ENCODE peak calls at places on chromosomes 5 and 9, in four cellular contexts. One of them, this sample, is unnamed.

GRCh38 chr5:1110260-1110929 is 1.5 kb downstream of the SLC12A7 start:
- DNase-seq in progenitor cell of endocrine pancreas: no peak
- DNase-seq in AG04450: no peak
- DNase-seq in natural killer cell treated with Interleukin-12 subunit alpha and Interleukin-12 subunit beta and Interleukin-15 and Interleukin-18, amount 100 ng/mL, for 72 hours: no peak
- DNase-seq in this sample: no peak

GRCh38 chr9:112647596-112647995 is 70.3 kb downstream of the INIP start:
- DNase-seq in AG04450: no peak
- DNase-seq in progenitor cell of endocrine pancreas: no peak
- DNase-seq in natural killer cell treated with Interleukin-12 subunit alpha and Interleukin-12 subunit beta and Interleukin-15 and Interleukin-18, amount 100 ng/mL, for 72 hours: no peak
- DNase-seq in this sample: no peak

GRCh38 chr5:68432682-68433081 is 217.1 kb downstream of the PIK3R1 start:
- DNase-seq in AG04450: no peak
- DNase-seq in natural killer cell treated with Interleukin-12 subunit alpha and Interleukin-12 subunit beta and Interleukin-15 and Interleukin-18, amount 100 ng/mL, for 72 hours: no peak
- DNase-seq in progenitor cell of endocrine pancreas: no peak
- DNase-seq in this sample: no peak

GRCh38 chr5:7415948-7416535 is 20.1 kb downstream of the ADCY2 start:
- DNase-seq in natural killer cell treated with Interleukin-12 subunit alpha and Interleukin-12 subunit beta and Interleukin-15 and Interleukin-18, amount 100 ng/mL, for 72 hours: no peak
- DNase-seq in progenitor cell of endocrine pancreas: no peak
- DNase-seq in AG04450: no peak
- DNase-seq in this sample: no peak

GRCh38 chr5:107254214-107254901 is 416.4 kb downstream of the EFNA5 start:
- DNase-seq in AG04450: no peak
- DNase-seq in progenitor cell of endocrine pancreas: no peak
- DNase-seq in natural killer cell treated with Interleukin-12 subunit alpha and Interleukin-12 subunit beta and Interleukin-15 and Interleukin-18, amount 100 ng/mL, for 72 hours: no peak
- DNase-seq in this sample: no peak

GRCh38 chr9:130701059-130702022 is 7.8 kb downstream of the EXOSC2 start:
- DNase-seq in progenitor cell of endocrine pancreas: peak
- DNase-seq in natural killer cell treated with Interleukin-12 subunit alpha and Interleukin-12 subunit beta and Interleukin-15 and Interleukin-18, amount 100 ng/mL, for 72 hours: no peak
- DNase-seq in AG04450: peak
- DNase-seq in this sample: peak

GRCh38 chr9:85319946-85320345 is 421.8 kb downstream of the AGTPBP1 start:
- DNase-seq in progenitor cell of endocrine pancreas: no peak
- DNase-seq in natural killer cell treated with Interleukin-12 subunit alpha and Interleukin-12 subunit beta and Interleukin-15 and Interleukin-18, amount 100 ng/mL, for 72 hours: no peak
- DNase-seq in AG04450: no peak
- DNase-seq in this sample: no peak

GRCh38 chr5:174526177-174526576 is 198.2 kb upstream of the MSX2 start:
- DNase-seq in progenitor cell of endocrine pancreas: no peak
- DNase-seq in AG04450: no peak
- DNase-seq in natural killer cell treated with Interleukin-12 subunit alpha and Interleukin-12 subunit beta and Interleukin-15 and Interleukin-18, amount 100 ng/mL, for 72 hours: no peak
- DNase-seq in this sample: no peak

GRCh38 chr5:148343049-148343413 is 7.7 kb downstream of the SPINK9 start:
- DNase-seq in AG04450: no peak
- DNase-seq in progenitor cell of endocrine pancreas: no peak
- DNase-seq in natural killer cell treated with Interleukin-12 subunit alpha and Interleukin-12 subunit beta and Interleukin-15 and Interleukin-18, amount 100 ng/mL, for 72 hours: no peak
- DNase-seq in this sample: no peak

GRCh38 chr9:33623658-33624586 is 99.9 kb downstream of the ANKRD18B start:
- DNase-seq in AG04450: peak
- DNase-seq in natural killer cell treated with Interleukin-12 subunit alpha and Interleukin-12 subunit beta and Interleukin-15 and Interleukin-18, amount 100 ng/mL, for 72 hours: peak
- DNase-seq in progenitor cell of endocrine pancreas: peak
- DNase-seq in this sample: peak

GRCh38 chr5:53151713-53152458 is 42.3 kb upstream of the MOCS2 start:
- DNase-seq in progenitor cell of endocrine pancreas: no peak
- DNase-seq in AG04450: peak
- DNase-seq in natural killer cell treated with Interleukin-12 subunit alpha and Interleukin-12 subunit beta and Interleukin-15 and Interleukin-18, amount 100 ng/mL, for 72 hours: no peak
- DNase-seq in this sample: no peak

GRCh38 chr9:72271617-72272478 is 93.2 kb downstream of the ZFAND5 start:
- DNase-seq in natural killer cell treated with Interleukin-12 subunit alpha and Interleukin-12 subunit beta and Interleukin-15 and Interleukin-18, amount 100 ng/mL, for 72 hours: no peak
- DNase-seq in progenitor cell of endocrine pancreas: peak
- DNase-seq in AG04450: peak
- DNase-seq in this sample: peak